ENCODE peak calls at places on chromosomes 11 and 22, in five cellular contexts. One of them, this sample, is unnamed.

GRCh38 chr11:2777396-2777795 is 77.6 kb upstream of the KCNQ1OT1 start:
- DNase-seq in psoas muscle: peak
- DNase-seq in glutamatergic neuron: peak
- DNase-seq in A673: no peak
- DNase-seq in tibial nerve: peak
- DNase-seq in this sample: no peak

GRCh38 chr11:129023968-129024676 is 81.5 kb upstream of the TP53AIP1 start:
- DNase-seq in psoas muscle: no peak
- DNase-seq in glutamatergic neuron: no peak
- DNase-seq in A673: peak
- DNase-seq in tibial nerve: no peak
- DNase-seq in this sample: peak

GRCh38 chr11:75946531-75947530 is 131.8 kb downstream of the UVRAG start:
- DNase-seq in psoas muscle: no peak
- DNase-seq in glutamatergic neuron: no peak
- DNase-seq in A673: peak
- DNase-seq in tibial nerve: no peak
- DNase-seq in this sample: no peak

GRCh38 chr22:49934144-49934890 is 15.9 kb downstream of the CRELD2 start:
- DNase-seq in psoas muscle: peak
- DNase-seq in glutamatergic neuron: no peak
- DNase-seq in A673: no peak
- DNase-seq in tibial nerve: no peak
- DNase-seq in this sample: no peak

GRCh38 chr11:96207459-96208449 is 135.2 kb downstream of the MAML2 start:
- DNase-seq in psoas muscle: no peak
- DNase-seq in glutamatergic neuron: no peak
- DNase-seq in A673: peak
- DNase-seq in tibial nerve: no peak
- DNase-seq in this sample: no peak

GRCh38 chr11:69218271-69218682 is 62.5 kb downstream of the SMIM38 start:
- DNase-seq in psoas muscle: no peak
- DNase-seq in glutamatergic neuron: no peak
- DNase-seq in A673: peak
- DNase-seq in tibial nerve: no peak
- DNase-seq in this sample: peak

GRCh38 chr11:58652726-58653280 is 30.3 kb downstream of the CNTF start:
- DNase-seq in psoas muscle: no peak
- DNase-seq in glutamatergic neuron: no peak
- DNase-seq in A673: no peak
- DNase-seq in tibial nerve: no peak
- DNase-seq in this sample: no peak

GRCh38 chr11:125281831-125282595 is 117.5 kb downstream of the PKNOX2 start:
- DNase-seq in psoas muscle: no peak
- DNase-seq in glutamatergic neuron: no peak
- DNase-seq in A673: no peak
- DNase-seq in tibial nerve: no peak
- DNase-seq in this sample: no peak

GRCh38 chr22:23856721-23857605 is 712 bp upstream of the SLC2A11 start:
- DNase-seq in psoas muscle: peak
- DNase-seq in glutamatergic neuron: peak
- DNase-seq in A673: peak
- DNase-seq in tibial nerve: no peak
- DNase-seq in this sample: peak
- TF ChIP-seq CTCF in psoas muscle: no peak
- TF ChIP-seq CTCF in glutamatergic neuron: no peak
- TF ChIP-seq CTCF in A673: no peak
- TF ChIP-seq CTCF in tibial nerve: no peak
- TF ChIP-seq CTCF in this sample: no peak

GRCh38 chr22:20751185-20751851 is 22.6 kb upstream of the SERPIND1 start:
- DNase-seq in psoas muscle: no peak
- DNase-seq in glutamatergic neuron: peak
- DNase-seq in A673: no peak
- DNase-seq in tibial nerve: no peak
- DNase-seq in this sample: peak
- TF ChIP-seq CTCF in psoas muscle: no peak
- TF ChIP-seq CTCF in glutamatergic neuron: no peak
- TF ChIP-seq CTCF in A673: no peak
- TF ChIP-seq CTCF in tibial nerve: no peak
- TF ChIP-seq CTCF in this sample: peak

GRCh38 chr11:7299393-7299792 is 47.7 kb downstream of the SYT9 start:
- DNase-seq in psoas muscle: no peak
- DNase-seq in glutamatergic neuron: no peak
- DNase-seq in A673: no peak
- DNase-seq in tibial nerve: no peak
- DNase-seq in this sample: no peak
- TF ChIP-seq CTCF in psoas muscle: no peak
- TF ChIP-seq CTCF in glutamatergic neuron: no peak
- TF ChIP-seq CTCF in A673: peak
- TF ChIP-seq CTCF in tibial nerve: no peak
- TF ChIP-seq CTCF in this sample: no peak

GRCh38 chr11:72228229-72228843 is 3.8 kb downstream of the INPPL1 start:
- DNase-seq in psoas muscle: no peak
- DNase-seq in glutamatergic neuron: peak
- DNase-seq in A673: no peak
- DNase-seq in tibial nerve: no peak
- DNase-seq in this sample: peak
- TF ChIP-seq CTCF in psoas muscle: no peak
- TF ChIP-seq CTCF in glutamatergic neuron: no peak
- TF ChIP-seq CTCF in A673: no peak
- TF ChIP-seq CTCF in tibial nerve: no peak
- TF ChIP-seq CTCF in this sample: no peak

GRCh38 chr22:20567371-20567847 is 60.0 kb downstream of the MED15 start:
- DNase-seq in psoas muscle: peak
- DNase-seq in glutamatergic neuron: no peak
- DNase-seq in A673: no peak
- DNase-seq in tibial nerve: no peak
- DNase-seq in this sample: no peak
- TF ChIP-seq CTCF in psoas muscle: no peak
- TF ChIP-seq CTCF in glutamatergic neuron: no peak
- TF ChIP-seq CTCF in A673: no peak
- TF ChIP-seq CTCF in tibial nerve: no peak
- TF ChIP-seq CTCF in this sample: no peak

DNA sequence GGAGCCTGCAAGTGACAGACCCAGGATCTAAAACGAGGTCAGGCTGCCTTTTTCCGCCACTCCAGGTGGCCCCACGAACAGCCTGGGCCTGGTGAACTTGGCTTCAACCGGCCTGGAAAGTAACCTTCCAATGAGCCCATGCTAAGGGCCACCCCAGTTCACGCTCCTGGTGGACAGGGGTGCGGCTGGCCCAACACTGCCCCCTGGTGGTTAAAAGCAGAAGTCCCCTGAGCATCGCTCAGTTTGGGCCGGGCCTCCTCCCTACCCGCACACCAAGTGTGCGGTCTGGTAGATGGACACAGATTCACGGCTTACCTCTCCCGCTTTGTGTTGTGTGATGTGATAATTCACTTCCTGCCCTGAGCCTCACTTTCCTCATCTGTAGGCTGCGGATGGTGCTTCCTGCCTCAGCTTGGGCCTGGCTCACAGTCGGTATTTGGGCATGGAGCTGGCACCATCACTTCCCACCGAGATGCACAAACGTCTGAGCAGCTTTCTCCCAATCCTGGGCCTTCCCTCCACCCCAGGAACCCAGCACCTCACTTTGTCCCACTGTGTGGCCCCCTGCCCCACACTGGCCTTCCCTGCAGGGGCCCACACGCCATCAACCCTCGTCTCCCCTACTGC is 13.7 kb upstream of the SEC14L3 start:
- DNase-seq in psoas muscle: peak
- DNase-seq in glutamatergic neuron: peak
- DNase-seq in A673: peak
- DNase-seq in tibial nerve: no peak
- DNase-seq in this sample: peak
- TF ChIP-seq CTCF in psoas muscle: peak
- TF ChIP-seq CTCF in glutamatergic neuron: peak
- TF ChIP-seq CTCF in A673: peak
- TF ChIP-seq CTCF in tibial nerve: peak
- TF ChIP-seq CTCF in this sample: peak

DNA sequence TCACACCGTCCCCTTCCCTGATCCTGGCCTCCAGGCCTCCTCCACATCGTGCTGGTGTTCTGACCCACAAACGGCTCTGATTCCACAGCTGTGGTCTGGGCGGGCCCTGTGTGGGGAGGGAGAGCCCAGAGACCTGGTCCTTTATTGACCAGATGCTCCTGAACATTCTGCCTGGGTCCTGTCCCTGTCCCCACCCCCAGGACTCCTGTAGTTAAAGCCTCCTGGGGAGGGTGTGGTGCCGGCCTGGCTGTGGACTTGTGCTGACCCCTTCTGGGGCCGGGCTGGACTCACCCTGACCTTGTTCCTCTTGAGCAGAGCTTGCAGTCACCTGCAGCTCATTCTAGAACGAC is 128.7 kb downstream of the CTTN start:
- DNase-seq in psoas muscle: peak
- DNase-seq in glutamatergic neuron: peak
- DNase-seq in A673: no peak
- DNase-seq in tibial nerve: no peak
- DNase-seq in this sample: no peak
- TF ChIP-seq CTCF in psoas muscle: no peak
- TF ChIP-seq CTCF in glutamatergic neuron: no peak
- TF ChIP-seq CTCF in A673: no peak
- TF ChIP-seq CTCF in tibial nerve: no peak
- TF ChIP-seq CTCF in this sample: no peak

GRCh38 chr11:64854534-64855502 is 10.4 kb upstream of the CDC42BPG start:
- DNase-seq in psoas muscle: peak
- DNase-seq in glutamatergic neuron: no peak
- DNase-seq in A673: peak
- DNase-seq in tibial nerve: peak
- DNase-seq in this sample: no peak

GRCh38 chr11:64858467-64859401 is 14.3 kb upstream of the CDC42BPG start:
- DNase-seq in psoas muscle: peak
- DNase-seq in glutamatergic neuron: no peak
- DNase-seq in A673: no peak
- DNase-seq in tibial nerve: no peak
- DNase-seq in this sample: no peak

GRCh38 chr11:64855596-64856304 is 11.3 kb upstream of the CDC42BPG start:
- DNase-seq in psoas muscle: no peak
- DNase-seq in glutamatergic neuron: no peak
- DNase-seq in A673: no peak
- DNase-seq in tibial nerve: no peak
- DNase-seq in this sample: no peak

GRCh38 chr11:64857485-64857884 is 13.0 kb upstream of the CDC42BPG start:
- DNase-seq in psoas muscle: no peak
- DNase-seq in glutamatergic neuron: no peak
- DNase-seq in A673: no peak
- DNase-seq in tibial nerve: no peak
- DNase-seq in this sample: no peak

GRCh38 chr11:64856382-64857227 is 12.2 kb upstream of the CDC42BPG start:
- DNase-seq in psoas muscle: peak
- DNase-seq in glutamatergic neuron: no peak
- DNase-seq in A673: peak
- DNase-seq in tibial nerve: no peak
- DNase-seq in this sample: no peak
- TF ChIP-seq CTCF in psoas muscle: no peak
- TF ChIP-seq CTCF in glutamatergic neuron: no peak
- TF ChIP-seq CTCF in A673: no peak
- TF ChIP-seq CTCF in tibial nerve: no peak
- TF ChIP-seq CTCF in this sample: no peak

DNA sequence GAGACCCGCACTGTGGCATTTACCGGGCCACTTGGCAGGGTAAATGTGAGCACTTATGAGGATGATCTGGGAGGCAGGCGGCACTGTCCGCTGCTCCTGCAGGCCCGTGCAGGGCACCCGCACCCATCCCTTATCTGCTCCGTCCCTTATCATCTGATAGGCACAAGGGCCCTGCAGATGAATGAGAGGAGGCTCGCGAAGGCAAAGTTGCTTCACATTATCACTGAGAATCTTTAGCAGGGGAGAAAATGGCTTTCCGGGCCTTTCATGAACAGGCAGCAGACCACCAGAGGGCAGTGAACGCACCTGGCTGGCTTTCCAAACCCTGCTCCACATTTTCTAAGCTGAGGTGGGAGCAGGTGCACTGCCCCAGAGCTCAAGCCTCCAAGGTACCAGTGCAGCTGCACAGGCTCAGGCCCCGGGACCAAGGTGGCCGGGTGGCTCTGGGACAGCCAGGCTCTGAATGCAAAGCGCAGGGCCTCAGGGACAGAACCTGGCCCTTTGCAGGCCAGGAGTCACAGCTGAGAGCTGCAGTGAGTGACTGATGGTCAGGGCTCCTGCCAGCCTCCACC is 165.6 kb downstream of the SHANK2 start:
- DNase-seq in psoas muscle: no peak
- DNase-seq in glutamatergic neuron: peak
- DNase-seq in A673: peak
- DNase-seq in tibial nerve: no peak
- DNase-seq in this sample: peak
- TF ChIP-seq CTCF in psoas muscle: peak
- TF ChIP-seq CTCF in glutamatergic neuron: peak
- TF ChIP-seq CTCF in A673: peak
- TF ChIP-seq CTCF in tibial nerve: no peak
- TF ChIP-seq CTCF in this sample: peak

This sample was measured in nephron progenitor cell.